ENCODE peak calls at places on chromosome 12, in ten cellular contexts. P is NCI-H2029, Z is left ventricle myocardium superior, J is transverse colon, R is lung, X is upper lobe of left lung, E is neuronal stem cell, U is upper lobe of right lung, K is activated T-helper 1 cell treated with Interleukin-2 at 50 U/mL for 16 hours, Q is Right ventricle myocardium superior. C is an unnamed sample.

GRCh38 chr12:2813573-2814185 is 1.2 kb downstream of the ITFG2 start:
- DNase-seq in P (peak), Z (no peak), J (peak), R (peak), X (no peak), E (no peak), U (no peak), K (no peak), Q (no peak), C (peak)

GRCh38 chr12:3604750-3605638 is 114.0 kb downstream of the PRMT8 start:
- DNase-seq in P (peak), Z (peak), J (peak), R (no peak), X (no peak), E (no peak), U (peak), K (no peak), Q (peak), C (peak)

GRCh38 chr12:46374286-46374685 is 1.7 kb upstream of the SLC38A2 start:
- DNase-seq in P (no peak), Z (no peak), J (no peak), R (no peak), X (no peak), E (no peak), U (no peak), K (no peak), Q (no peak), C (no peak)

GRCh38 chr12:101297661-101298060 is 17.8 kb downstream of the UTP20 start:
- DNase-seq in P (no peak), Z (no peak), J (no peak), R (no peak), X (no peak), E (no peak), U (no peak), K (no peak), Q (no peak), C (no peak)

GRCh38 chr12:27176765-27177164 is 67.3 kb upstream of the STK38L start:
- DNase-seq in P (no peak), Z (no peak), J (no peak), R (no peak), X (no peak), E (no peak), U (no peak), K (no peak), Q (no peak), C (no peak)

GRCh38 chr12:47414511-47414910 is 291.3 kb downstream of the RPAP3 start:
- DNase-seq in P (no peak), Z (no peak), J (no peak), R (no peak), X (no peak), E (no peak), U (no peak), K (no peak), Q (no peak), C (no peak)

GRCh38 chr12:9041321-9041720 is 52.0 kb downstream of the KLRG1 start:
- DNase-seq in P (no peak), Z (no peak), J (no peak), R (no peak), X (no peak), E (no peak), U (no peak), K (no peak), Q (no peak), C (no peak)

GRCh38 chr12:19573866-19574265 is 134.6 kb downstream of the AEBP2 start:
- DNase-seq in P (no peak), Z (no peak), J (no peak), R (no peak), X (no peak), E (no peak), U (no peak), K (no peak), Q (no peak), C (no peak)

GRCh38 chr12:65200007-65200665 is 30.8 kb downstream of the LEMD3 start:
- DNase-seq in P (no peak), Z (no peak), J (no peak), R (no peak), X (no peak), E (no peak), U (no peak), K (no peak), Q (no peak), C (no peak)

GRCh38 chr12:78916845-78917480 is 52.4 kb downstream of the SYT1 start:
- DNase-seq in P (no peak), Z (no peak), J (no peak), R (no peak), X (no peak), E (no peak), U (no peak), K (no peak), Q (no peak), C (no peak)

GRCh38 chr12:39632670-39633069 is 13.1 kb upstream of the ABCD2 start:
- DNase-seq in P (no peak), Z (no peak), J (no peak), R (no peak), X (no peak), E (no peak), U (no peak), K (no peak), Q (no peak), C (no peak)

GRCh38 chr12:20096430-20096829 is 271.9 kb upstream of the PDE3A start:
- DNase-seq in P (no peak), Z (no peak), J (no peak), R (no peak), X (no peak), E (no peak), U (no peak), K (no peak), Q (no peak), C (no peak)

GRCh38 chr12:50317198-50317597 is 33.9 kb upstream of the LIMA1 start:
- DNase-seq in P (no peak), Z (no peak), J (no peak), R (no peak), X (no peak), E (no peak), U (no peak), K (no peak), Q (no peak), C (no peak)

GRCh38 chr12:60494249-60494648 is 898.4 kb downstream of the SLC16A7 start:
- DNase-seq in P (peak), Z (no peak), J (no peak), R (no peak), X (no peak), E (no peak), U (no peak), K (no peak), Q (no peak), C (no peak)

GRCh38 chr12:21528953-21529352 is 2.9 kb downstream of the SPX start:
- DNase-seq in P (no peak), Z (no peak), J (no peak), R (no peak), X (no peak), E (no peak), U (no peak), K (no peak), Q (no peak), C (no peak)

GRCh38 chr12:65524666-65525065 is 246.2 kb downstream of the MSRB3 start:
- DNase-seq in P (no peak), Z (no peak), J (no peak), R (no peak), X (no peak), E (no peak), U (no peak), K (no peak), Q (no peak), C (no peak)

GRCh38 chr12:13044002-13044858 is at the start of gene FAM234B:
- DNase-seq in P (peak), Z (peak), J (peak), R (peak), X (peak), E (peak), U (peak), K (peak), Q (peak), C (peak)

GRCh38 chr12:45622210-45622937 is 107.1 kb upstream of the ARID2 start:
- DNase-seq in P (no peak), Z (no peak), J (no peak), R (no peak), X (no peak), E (no peak), U (no peak), K (no peak), Q (no peak), C (no peak)

GRCh38 chr12:49705479-49706267 is 1.5 kb downstream of the FMNL3 start:
- DNase-seq in P (no peak), Z (peak), J (peak), R (peak), X (no peak), E (no peak), U (peak), K (no peak), Q (peak), C (peak)

GRCh38 chr12:119843100-119843499 is 34.0 kb downstream of the CIT start:
- DNase-seq in P (no peak), Z (no peak), J (no peak), R (no peak), X (no peak), E (no peak), U (no peak), K (no peak), Q (no peak), C (peak)

GRCh38 chr12:52782502-52782901 is 5.4 kb upstream of the KRT76 start:
- DNase-seq in P (no peak), Z (no peak), J (no peak), R (no peak), X (no peak), E (no peak), U (no peak), K (no peak), Q (no peak), C (no peak)

GRCh38 chr12:44668443-44668842 is 207.7 kb downstream of the NELL2 start:
- DNase-seq in P (no peak), Z (no peak), J (no peak), R (no peak), X (no peak), E (no peak), U (no peak), K (no peak), Q (no peak), C (no peak)

GRCh38 chr12:52222692-52223091 is 10.4 kb upstream of the KRT7 start:
- DNase-seq in P (no peak), Z (no peak), J (no peak), R (no peak), X (no peak), E (no peak), U (no peak), K (no peak), Q (no peak), C (no peak)

GRCh38 chr12:68267892-68268396 is 14.5 kb upstream of the IL22 start:
- DNase-seq in P (no peak), Z (no peak), J (no peak), R (no peak), X (no peak), E (no peak), U (no peak), K (no peak), Q (no peak), C (no peak)

GRCh38 chr12:105426766-105427165 is 96.3 kb downstream of the C12orf75 start:
- DNase-seq in P (no peak), Z (no peak), J (no peak), R (no peak), X (no peak), E (no peak), U (no peak), K (no peak), Q (no peak), C (no peak)

GRCh38 chr12:69430942-69431603 is 39.1 kb upstream of the FRS2 start:
- DNase-seq in P (no peak), Z (peak), J (no peak), R (no peak), X (no peak), E (no peak), U (no peak), K (no peak), Q (peak), C (peak)

C was measured in testis.